ENCODE peak calls at places on chromosomes 4 and X, in ten cellular contexts. One of them, this sample, is unnamed.

GRCh38 chr4:78962597-78963115 is 23.4 kb upstream of the PAQR3 start:
- DNase-seq in hepatocyte: peak
- DNase-seq in astrocyte of the cerebellum: no peak
- DNase-seq in BJ: no peak
- DNase-seq in lower leg skin: no peak
- DNase-seq in left lung: no peak
- DNase-seq in ascending aorta: no peak
- DNase-seq in gastrocnemius medialis: no peak
- DNase-seq in epithelial cell of esophagus: no peak
- DNase-seq in fibroblast of lung: no peak
- DNase-seq in this sample: no peak

GRCh38 chr4:139368990-139369389 is 66.7 kb upstream of the NDUFC1 start:
- DNase-seq in hepatocyte: no peak
- DNase-seq in astrocyte of the cerebellum: no peak
- DNase-seq in BJ: no peak
- DNase-seq in lower leg skin: no peak
- DNase-seq in left lung: no peak
- DNase-seq in ascending aorta: no peak
- DNase-seq in gastrocnemius medialis: no peak
- DNase-seq in epithelial cell of esophagus: no peak
- DNase-seq in fibroblast of lung: peak
- DNase-seq in this sample: no peak

GRCh38 chr4:123398151-123398802 is 1.7 kb downstream of the SPRY1 start:
- DNase-seq in hepatocyte: peak
- DNase-seq in astrocyte of the cerebellum: no peak
- DNase-seq in BJ: no peak
- DNase-seq in lower leg skin: peak
- DNase-seq in left lung: peak
- DNase-seq in ascending aorta: peak
- DNase-seq in gastrocnemius medialis: peak
- DNase-seq in epithelial cell of esophagus: peak
- DNase-seq in fibroblast of lung: peak
- DNase-seq in this sample: peak

GRCh38 chr4:20193522-20193902 is 58.2 kb upstream of the SLIT2 start:
- DNase-seq in hepatocyte: no peak
- DNase-seq in astrocyte of the cerebellum: no peak
- DNase-seq in BJ: no peak
- DNase-seq in lower leg skin: no peak
- DNase-seq in left lung: no peak
- DNase-seq in ascending aorta: no peak
- DNase-seq in gastrocnemius medialis: no peak
- DNase-seq in epithelial cell of esophagus: no peak
- DNase-seq in fibroblast of lung: no peak
- DNase-seq in this sample: no peak

GRCh38 chrX:118644378-118644777 is 83.0 kb upstream of the IL13RA1 start:
- DNase-seq in hepatocyte: peak
- DNase-seq in astrocyte of the cerebellum: peak
- DNase-seq in BJ: no peak
- DNase-seq in lower leg skin: no peak
- DNase-seq in left lung: no peak
- DNase-seq in ascending aorta: no peak
- DNase-seq in gastrocnemius medialis: no peak
- DNase-seq in epithelial cell of esophagus: peak
- DNase-seq in fibroblast of lung: peak
- DNase-seq in this sample: no peak

GRCh38 chr4:99028187-99028586 is 32.7 kb downstream of the METAP1 start:
- DNase-seq in hepatocyte: no peak
- DNase-seq in astrocyte of the cerebellum: no peak
- DNase-seq in BJ: peak
- DNase-seq in lower leg skin: no peak
- DNase-seq in left lung: no peak
- DNase-seq in ascending aorta: no peak
- DNase-seq in gastrocnemius medialis: no peak
- DNase-seq in epithelial cell of esophagus: peak
- DNase-seq in fibroblast of lung: peak
- DNase-seq in this sample: no peak

GRCh38 chr4:8260656-8261111 is 8.9 kb upstream of the HTRA3 start:
- DNase-seq in hepatocyte: peak
- DNase-seq in astrocyte of the cerebellum: peak
- DNase-seq in BJ: peak
- DNase-seq in lower leg skin: no peak
- DNase-seq in left lung: no peak
- DNase-seq in ascending aorta: no peak
- DNase-seq in gastrocnemius medialis: no peak
- DNase-seq in epithelial cell of esophagus: peak
- DNase-seq in fibroblast of lung: peak
- DNase-seq in this sample: no peak

GRCh38 chr4:155787113-155787710 is 28.4 kb downstream of the GUCY1B1 start:
- DNase-seq in hepatocyte: peak
- DNase-seq in astrocyte of the cerebellum: peak
- DNase-seq in BJ: no peak
- DNase-seq in lower leg skin: no peak
- DNase-seq in left lung: no peak
- DNase-seq in ascending aorta: no peak
- DNase-seq in gastrocnemius medialis: no peak
- DNase-seq in epithelial cell of esophagus: peak
- DNase-seq in fibroblast of lung: peak
- DNase-seq in this sample: no peak

GRCh38 chr4:185472063-185472542 is 570 bp upstream of the CCDC110 start:
- DNase-seq in hepatocyte: no peak
- DNase-seq in astrocyte of the cerebellum: no peak
- DNase-seq in BJ: no peak
- DNase-seq in lower leg skin: no peak
- DNase-seq in left lung: no peak
- DNase-seq in ascending aorta: no peak
- DNase-seq in gastrocnemius medialis: no peak
- DNase-seq in epithelial cell of esophagus: no peak
- DNase-seq in fibroblast of lung: no peak
- DNase-seq in this sample: no peak

GRCh38 chr4:83605744-83606172 is 69.8 kb downstream of the GPAT3 start:
- DNase-seq in hepatocyte: peak
- DNase-seq in astrocyte of the cerebellum: no peak
- DNase-seq in BJ: no peak
- DNase-seq in lower leg skin: no peak
- DNase-seq in left lung: no peak
- DNase-seq in ascending aorta: no peak
- DNase-seq in gastrocnemius medialis: no peak
- DNase-seq in epithelial cell of esophagus: no peak
- DNase-seq in fibroblast of lung: no peak
- DNase-seq in this sample: no peak

GRCh38 chrX:130704053-130705038 is 198.7 kb downstream of the ENOX2 start:
- DNase-seq in hepatocyte: peak
- DNase-seq in astrocyte of the cerebellum: no peak
- DNase-seq in BJ: no peak
- DNase-seq in lower leg skin: no peak
- DNase-seq in left lung: no peak
- DNase-seq in ascending aorta: no peak
- DNase-seq in gastrocnemius medialis: no peak
- DNase-seq in epithelial cell of esophagus: peak
- DNase-seq in fibroblast of lung: peak
- DNase-seq in this sample: no peak

GRCh38 chrX:11784543-11784942 is 26.5 kb downstream of the MSL3 start:
- DNase-seq in hepatocyte: no peak
- DNase-seq in astrocyte of the cerebellum: no peak
- DNase-seq in BJ: no peak
- DNase-seq in lower leg skin: no peak
- DNase-seq in left lung: no peak
- DNase-seq in ascending aorta: no peak
- DNase-seq in gastrocnemius medialis: no peak
- DNase-seq in epithelial cell of esophagus: no peak
- DNase-seq in fibroblast of lung: no peak
- DNase-seq in this sample: no peak

GRCh38 chrX:11786862-11787261 is 28.8 kb downstream of the MSL3 start:
- DNase-seq in hepatocyte: no peak
- DNase-seq in astrocyte of the cerebellum: no peak
- DNase-seq in BJ: no peak
- DNase-seq in lower leg skin: no peak
- DNase-seq in left lung: no peak
- DNase-seq in ascending aorta: no peak
- DNase-seq in gastrocnemius medialis: no peak
- DNase-seq in epithelial cell of esophagus: peak
- DNase-seq in fibroblast of lung: no peak
- DNase-seq in this sample: no peak

GRCh38 chrX:11791090-11791489 is 33.1 kb downstream of the MSL3 start:
- DNase-seq in hepatocyte: no peak
- DNase-seq in astrocyte of the cerebellum: no peak
- DNase-seq in BJ: no peak
- DNase-seq in lower leg skin: no peak
- DNase-seq in left lung: no peak
- DNase-seq in ascending aorta: no peak
- DNase-seq in gastrocnemius medialis: no peak
- DNase-seq in epithelial cell of esophagus: no peak
- DNase-seq in fibroblast of lung: no peak
- DNase-seq in this sample: no peak

GRCh38 chrX:11789809-11790208 is 31.8 kb downstream of the MSL3 start:
- DNase-seq in hepatocyte: no peak
- DNase-seq in astrocyte of the cerebellum: no peak
- DNase-seq in BJ: no peak
- DNase-seq in lower leg skin: no peak
- DNase-seq in left lung: no peak
- DNase-seq in ascending aorta: no peak
- DNase-seq in gastrocnemius medialis: no peak
- DNase-seq in epithelial cell of esophagus: no peak
- DNase-seq in fibroblast of lung: no peak
- DNase-seq in this sample: no peak

DNA sequence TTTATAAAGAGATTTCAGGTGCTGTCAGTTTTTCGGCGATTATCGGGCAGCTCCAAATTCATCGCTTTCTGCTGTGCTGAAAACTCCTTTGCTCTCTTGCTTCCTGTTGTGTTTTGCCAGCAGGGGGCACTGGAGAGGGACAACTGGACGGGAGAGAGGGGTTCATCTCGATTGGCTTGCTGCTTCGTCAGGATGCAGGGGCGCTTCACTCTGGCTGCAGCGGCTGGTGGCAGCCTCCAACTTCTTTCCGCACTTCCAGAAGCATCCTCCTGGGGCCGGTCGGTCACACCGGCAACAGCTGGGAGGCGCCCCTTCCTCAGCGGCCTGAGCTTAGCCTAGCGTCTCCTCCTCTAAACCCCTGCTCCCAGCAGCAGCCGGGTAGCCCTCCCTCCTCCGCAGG is 29.5 kb downstream of the MSL3 start:
- DNase-seq in hepatocyte: peak
- DNase-seq in astrocyte of the cerebellum: peak
- DNase-seq in BJ: no peak
- DNase-seq in lower leg skin: peak
- DNase-seq in left lung: peak
- DNase-seq in ascending aorta: peak
- DNase-seq in gastrocnemius medialis: peak
- DNase-seq in epithelial cell of esophagus: peak
- DNase-seq in fibroblast of lung: peak
- DNase-seq in this sample: peak
- H3K4me3 ChIP-seq in hepatocyte: no peak
- H3K4me3 ChIP-seq in astrocyte of the cerebellum: peak
- H3K4me3 ChIP-seq in BJ: no peak
- H3K4me3 ChIP-seq in lower leg skin: no peak
- H3K4me3 ChIP-seq in left lung: no peak
- H3K4me3 ChIP-seq in ascending aorta: no peak
- H3K4me3 ChIP-seq in gastrocnemius medialis: peak
- H3K4me3 ChIP-seq in epithelial cell of esophagus: peak
- H3K4me3 ChIP-seq in fibroblast of lung: no peak
- H3K4me3 ChIP-seq in this sample: no peak

GRCh38 chr4:179165339-179165738 is 1723.1 kb upstream of the AGA start:
- DNase-seq in hepatocyte: no peak
- DNase-seq in astrocyte of the cerebellum: no peak
- DNase-seq in BJ: no peak
- DNase-seq in lower leg skin: no peak
- DNase-seq in left lung: no peak
- DNase-seq in ascending aorta: no peak
- DNase-seq in gastrocnemius medialis: no peak
- DNase-seq in epithelial cell of esophagus: no peak
- DNase-seq in fibroblast of lung: no peak
- DNase-seq in this sample: no peak
- H3K4me3 ChIP-seq in hepatocyte: no peak
- H3K4me3 ChIP-seq in astrocyte of the cerebellum: no peak
- H3K4me3 ChIP-seq in BJ: no peak
- H3K4me3 ChIP-seq in lower leg skin: no peak
- H3K4me3 ChIP-seq in left lung: no peak
- H3K4me3 ChIP-seq in ascending aorta: no peak
- H3K4me3 ChIP-seq in gastrocnemius medialis: no peak
- H3K4me3 ChIP-seq in epithelial cell of esophagus: no peak
- H3K4me3 ChIP-seq in fibroblast of lung: no peak
- H3K4me3 ChIP-seq in this sample: no peak

GRCh38 chr4:1414831-1415680 is 8.8 kb upstream of the NKX1-1 start:
- DNase-seq in hepatocyte: peak
- DNase-seq in astrocyte of the cerebellum: no peak
- DNase-seq in BJ: no peak
- DNase-seq in lower leg skin: peak
- DNase-seq in left lung: peak
- DNase-seq in ascending aorta: no peak
- DNase-seq in gastrocnemius medialis: no peak
- DNase-seq in epithelial cell of esophagus: no peak
- DNase-seq in fibroblast of lung: no peak
- DNase-seq in this sample: no peak

GRCh38 chr4:1415681-1415981 is 9.4 kb upstream of the NKX1-1 start:
- DNase-seq in hepatocyte: no peak
- DNase-seq in astrocyte of the cerebellum: no peak
- DNase-seq in BJ: no peak
- DNase-seq in lower leg skin: peak
- DNase-seq in left lung: no peak
- DNase-seq in ascending aorta: no peak
- DNase-seq in gastrocnemius medialis: no peak
- DNase-seq in epithelial cell of esophagus: no peak
- DNase-seq in fibroblast of lung: no peak
- DNase-seq in this sample: no peak

GRCh38 chr4:1413221-1413663 is 7.0 kb upstream of the NKX1-1 start:
- DNase-seq in hepatocyte: peak
- DNase-seq in astrocyte of the cerebellum: no peak
- DNase-seq in BJ: no peak
- DNase-seq in lower leg skin: peak
- DNase-seq in left lung: no peak
- DNase-seq in ascending aorta: no peak
- DNase-seq in gastrocnemius medialis: no peak
- DNase-seq in epithelial cell of esophagus: no peak
- DNase-seq in fibroblast of lung: no peak
- DNase-seq in this sample: no peak

GRCh38 chr4:1412376-1413220 is 6.4 kb upstream of the NKX1-1 start:
- DNase-seq in hepatocyte: peak
- DNase-seq in astrocyte of the cerebellum: no peak
- DNase-seq in BJ: no peak
- DNase-seq in lower leg skin: peak
- DNase-seq in left lung: no peak
- DNase-seq in ascending aorta: no peak
- DNase-seq in gastrocnemius medialis: no peak
- DNase-seq in epithelial cell of esophagus: no peak
- DNase-seq in fibroblast of lung: no peak
- DNase-seq in this sample: no peak

GRCh38 chr4:1413687-1414479 is 7.6 kb upstream of the NKX1-1 start:
- DNase-seq in hepatocyte: no peak
- DNase-seq in astrocyte of the cerebellum: no peak
- DNase-seq in BJ: no peak
- DNase-seq in lower leg skin: peak
- DNase-seq in left lung: no peak
- DNase-seq in ascending aorta: no peak
- DNase-seq in gastrocnemius medialis: no peak
- DNase-seq in epithelial cell of esophagus: no peak
- DNase-seq in fibroblast of lung: no peak
- DNase-seq in this sample: no peak
- H3K4me3 ChIP-seq in hepatocyte: no peak
- H3K4me3 ChIP-seq in astrocyte of the cerebellum: no peak
- H3K4me3 ChIP-seq in BJ: no peak
- H3K4me3 ChIP-seq in lower leg skin: no peak
- H3K4me3 ChIP-seq in left lung: no peak
- H3K4me3 ChIP-seq in ascending aorta: no peak
- H3K4me3 ChIP-seq in gastrocnemius medialis: no peak
- H3K4me3 ChIP-seq in epithelial cell of esophagus: no peak
- H3K4me3 ChIP-seq in fibroblast of lung: no peak
- H3K4me3 ChIP-seq in this sample: no peak

GRCh38 chrX:1463581-1464281 is 11.0 kb upstream of the ASMTL start:
- DNase-seq in hepatocyte: no peak
- DNase-seq in astrocyte of the cerebellum: no peak
- DNase-seq in BJ: no peak
- DNase-seq in lower leg skin: peak
- DNase-seq in left lung: no peak
- DNase-seq in ascending aorta: peak
- DNase-seq in gastrocnemius medialis: no peak
- DNase-seq in epithelial cell of esophagus: no peak
- DNase-seq in fibroblast of lung: no peak
- DNase-seq in this sample: no peak
- H3K4me3 ChIP-seq in hepatocyte: no peak
- H3K4me3 ChIP-seq in astrocyte of the cerebellum: no peak
- H3K4me3 ChIP-seq in BJ: no peak
- H3K4me3 ChIP-seq in lower leg skin: no peak
- H3K4me3 ChIP-seq in left lung: no peak
- H3K4me3 ChIP-seq in ascending aorta: no peak
- H3K4me3 ChIP-seq in gastrocnemius medialis: no peak
- H3K4me3 ChIP-seq in epithelial cell of esophagus: no peak
- H3K4me3 ChIP-seq in fibroblast of lung: no peak
- H3K4me3 ChIP-seq in this sample: no peak